ENCODE peak calls at places on chromosomes 13 and 19, in five cellular contexts. E, D, F, G and X are unnamed samples.

GRCh38 chr19:3604227-3604986 is 2.3 kb downstream of the TBXA2R start:
- DNase-seq in E (no peak), F (no peak), D (no peak), G (no peak), X (no peak)

GRCh38 chr13:100921139-100921538 is 246.5 kb upstream of the TMTC4 start:
- DNase-seq in G (no peak), F (no peak), D (no peak), E (no peak), X (no peak)

GRCh38 chr13:108044929-108045328 is 170.4 kb downstream of the LIG4 start:
- DNase-seq in G (no peak), F (no peak), D (no peak), E (no peak), X (no peak)

GRCh38 chr13:49023441-49023840 is 47.7 kb downstream of the FNDC3A start:
- DNase-seq in G (no peak), F (peak; percentile 1), D (no peak), E (no peak), X (no peak)

GRCh38 chr13:34207334-34207733 is 389.4 kb downstream of the RFC3 start:
- DNase-seq in D (peak; percentile 22), G (no peak), F (peak; percentile 65), E (no peak), X (no peak)

GRCh38 chr13:75365724-75366173 is 116.2 kb downstream of the TBC1D4 start:
- DNase-seq in D (peak; percentile 89), F (peak; percentile 76), E (no peak), G (no peak), X (no peak)

GRCh38 chr19:16033721-16034120 is 42.6 kb upstream of the TPM4 start:
- DNase-seq in G (no peak), F (no peak), D (no peak), E (no peak), X (no peak)

GRCh38 chr19:39083983-39084731 is at the start of gene ACP7:
- DNase-seq in D (no peak), E (peak; percentile 40), G (no peak), F (no peak), X (no peak)

GRCh38 chr13:50365683-50366391 is 350.6 kb downstream of the KCNRG start:
- DNase-seq in F (peak; percentile 63), E (no peak), D (peak; percentile 53), G (peak; percentile 14), X (peak; percentile 65)

GRCh38 chr19:39655613-39656012 is at the start of gene LGALS16:
- DNase-seq in E (no peak), G (no peak), F (no peak), D (no peak), X (no peak)

GRCh38 chr19:46018729-46019251 is 4.1 kb downstream of the PGLYRP1 start:
- DNase-seq in G (no peak), E (no peak), D (no peak), F (no peak), X (no peak)

GRCh38 chr13:33940898-33941297 is 122.9 kb downstream of the RFC3 start:
- DNase-seq in E (peak; percentile 11), D (peak; percentile 18), G (no peak), F (no peak), X (no peak)

GRCh38 chr19:34976611-34977010 is 12.6 kb upstream of the ZNF792 start:
- DNase-seq in E (no peak), F (no peak), D (no peak), G (no peak), X (no peak)